ENCODE peak calls at places on chromosomes 4 and X, in six cellular contexts. One of them, this sample, is unnamed.

GRCh38 chrX:124268099-124268498 is 64.4 kb upstream of the TEX13D start:
- DNase-seq in endothelial cell of umbilical vein: no peak
- DNase-seq in stomach: no peak
- DNase-seq in prostate gland: no peak
- DNase-seq in breast epithelium: no peak
- DNase-seq in sigmoid colon: no peak
- DNase-seq in this sample: no peak

GRCh38 chr4:74217365-74217764 is 59.4 kb downstream of the MTHFD2L start:
- DNase-seq in endothelial cell of umbilical vein: peak
- DNase-seq in stomach: no peak
- DNase-seq in prostate gland: no peak
- DNase-seq in breast epithelium: no peak
- DNase-seq in sigmoid colon: no peak
- DNase-seq in this sample: no peak

GRCh38 chr4:5638316-5638715 is 70.0 kb downstream of the EVC2 start:
- DNase-seq in endothelial cell of umbilical vein: no peak
- DNase-seq in stomach: no peak
- DNase-seq in prostate gland: no peak
- DNase-seq in breast epithelium: no peak
- DNase-seq in sigmoid colon: no peak
- DNase-seq in this sample: no peak

GRCh38 chrX:48890296-48890925 is 7.2 kb downstream of the TIMM17B start:
- DNase-seq in endothelial cell of umbilical vein: no peak
- DNase-seq in stomach: no peak
- DNase-seq in prostate gland: no peak
- DNase-seq in breast epithelium: no peak
- DNase-seq in sigmoid colon: no peak
- DNase-seq in this sample: no peak

GRCh38 chr4:54728342-54728741 is 70.6 kb downstream of the KIT start:
- DNase-seq in endothelial cell of umbilical vein: no peak
- DNase-seq in stomach: no peak
- DNase-seq in prostate gland: no peak
- DNase-seq in breast epithelium: no peak
- DNase-seq in sigmoid colon: no peak
- DNase-seq in this sample: no peak

GRCh38 chr4:135240796-135241195 is 1039.2 kb upstream of the PABPC4L start:
- DNase-seq in endothelial cell of umbilical vein: no peak
- DNase-seq in stomach: no peak
- DNase-seq in prostate gland: no peak
- DNase-seq in breast epithelium: no peak
- DNase-seq in sigmoid colon: no peak
- DNase-seq in this sample: no peak

GRCh38 chrX:53317365-53318069 is 36.1 kb upstream of the IQSEC2 start:
- DNase-seq in endothelial cell of umbilical vein: peak
- DNase-seq in stomach: peak
- DNase-seq in prostate gland: peak
- DNase-seq in breast epithelium: no peak
- DNase-seq in sigmoid colon: peak
- DNase-seq in this sample: no peak

GRCh38 chr4:38795087-38795486 is 9.5 kb downstream of the TLR1 start:
- DNase-seq in endothelial cell of umbilical vein: no peak
- DNase-seq in stomach: no peak
- DNase-seq in prostate gland: no peak
- DNase-seq in breast epithelium: no peak
- DNase-seq in sigmoid colon: no peak
- DNase-seq in this sample: no peak

GRCh38 chrX:53283099-53283498 is 1.7 kb upstream of the IQSEC2 start:
- DNase-seq in endothelial cell of umbilical vein: no peak
- DNase-seq in stomach: no peak
- DNase-seq in prostate gland: no peak
- DNase-seq in breast epithelium: no peak
- DNase-seq in sigmoid colon: no peak
- DNase-seq in this sample: no peak

GRCh38 chr4:73068496-73069337 is 799 bp downstream of the COX18 start:
- DNase-seq in endothelial cell of umbilical vein: peak
- DNase-seq in stomach: no peak
- DNase-seq in prostate gland: no peak
- DNase-seq in breast epithelium: no peak
- DNase-seq in sigmoid colon: no peak
- DNase-seq in this sample: no peak

GRCh38 chr4:825969-826330 is at the start of gene CPLX1:
- DNase-seq in endothelial cell of umbilical vein: no peak
- DNase-seq in stomach: peak
- DNase-seq in prostate gland: no peak
- DNase-seq in breast epithelium: no peak
- DNase-seq in sigmoid colon: no peak
- DNase-seq in this sample: no peak

GRCh38 chr4:164815711-164816110 is 61.3 kb upstream of the APELA start:
- DNase-seq in endothelial cell of umbilical vein: no peak
- DNase-seq in stomach: no peak
- DNase-seq in prostate gland: no peak
- DNase-seq in breast epithelium: no peak
- DNase-seq in sigmoid colon: no peak
- DNase-seq in this sample: no peak

GRCh38 chr4:168811793-168812651 is 198.0 kb downstream of the CBR4 start:
- DNase-seq in endothelial cell of umbilical vein: peak
- DNase-seq in stomach: no peak
- DNase-seq in prostate gland: no peak
- DNase-seq in breast epithelium: no peak
- DNase-seq in sigmoid colon: peak
- DNase-seq in this sample: no peak

GRCh38 chrX:11976663-11977062 is 161.6 kb upstream of the FRMPD4 start:
- DNase-seq in endothelial cell of umbilical vein: no peak
- DNase-seq in stomach: no peak
- DNase-seq in prostate gland: no peak
- DNase-seq in breast epithelium: no peak
- DNase-seq in sigmoid colon: no peak
- DNase-seq in this sample: no peak

GRCh38 chrX:127732709-127733108 is 319.5 kb downstream of the ACTRT1 start:
- DNase-seq in endothelial cell of umbilical vein: no peak
- DNase-seq in stomach: no peak
- DNase-seq in prostate gland: no peak
- DNase-seq in breast epithelium: no peak
- DNase-seq in sigmoid colon: no peak
- DNase-seq in this sample: no peak

GRCh38 chr4:32161382-32161781 is 1441.2 kb downstream of the PCDH7 start:
- DNase-seq in endothelial cell of umbilical vein: no peak
- DNase-seq in stomach: no peak
- DNase-seq in prostate gland: no peak
- DNase-seq in breast epithelium: no peak
- DNase-seq in sigmoid colon: no peak
- DNase-seq in this sample: no peak

GRCh38 chr4:81215219-81215892 is at the start of gene PRKG2:
- DNase-seq in endothelial cell of umbilical vein: no peak
- DNase-seq in stomach: no peak
- DNase-seq in prostate gland: no peak
- DNase-seq in breast epithelium: no peak
- DNase-seq in sigmoid colon: no peak
- DNase-seq in this sample: no peak

GRCh38 chr4:105061720-105062119 is 85.0 kb upstream of the TET2 start:
- DNase-seq in endothelial cell of umbilical vein: no peak
- DNase-seq in stomach: no peak
- DNase-seq in prostate gland: no peak
- DNase-seq in breast epithelium: no peak
- DNase-seq in sigmoid colon: no peak
- DNase-seq in this sample: no peak
- H3K27ac ChIP-seq in endothelial cell of umbilical vein: no peak
- H3K27ac ChIP-seq in stomach: peak
- H3K27ac ChIP-seq in prostate gland: no peak
- H3K27ac ChIP-seq in breast epithelium: no peak
- H3K27ac ChIP-seq in sigmoid colon: no peak
- H3K27ac ChIP-seq in this sample: no peak

DNA sequence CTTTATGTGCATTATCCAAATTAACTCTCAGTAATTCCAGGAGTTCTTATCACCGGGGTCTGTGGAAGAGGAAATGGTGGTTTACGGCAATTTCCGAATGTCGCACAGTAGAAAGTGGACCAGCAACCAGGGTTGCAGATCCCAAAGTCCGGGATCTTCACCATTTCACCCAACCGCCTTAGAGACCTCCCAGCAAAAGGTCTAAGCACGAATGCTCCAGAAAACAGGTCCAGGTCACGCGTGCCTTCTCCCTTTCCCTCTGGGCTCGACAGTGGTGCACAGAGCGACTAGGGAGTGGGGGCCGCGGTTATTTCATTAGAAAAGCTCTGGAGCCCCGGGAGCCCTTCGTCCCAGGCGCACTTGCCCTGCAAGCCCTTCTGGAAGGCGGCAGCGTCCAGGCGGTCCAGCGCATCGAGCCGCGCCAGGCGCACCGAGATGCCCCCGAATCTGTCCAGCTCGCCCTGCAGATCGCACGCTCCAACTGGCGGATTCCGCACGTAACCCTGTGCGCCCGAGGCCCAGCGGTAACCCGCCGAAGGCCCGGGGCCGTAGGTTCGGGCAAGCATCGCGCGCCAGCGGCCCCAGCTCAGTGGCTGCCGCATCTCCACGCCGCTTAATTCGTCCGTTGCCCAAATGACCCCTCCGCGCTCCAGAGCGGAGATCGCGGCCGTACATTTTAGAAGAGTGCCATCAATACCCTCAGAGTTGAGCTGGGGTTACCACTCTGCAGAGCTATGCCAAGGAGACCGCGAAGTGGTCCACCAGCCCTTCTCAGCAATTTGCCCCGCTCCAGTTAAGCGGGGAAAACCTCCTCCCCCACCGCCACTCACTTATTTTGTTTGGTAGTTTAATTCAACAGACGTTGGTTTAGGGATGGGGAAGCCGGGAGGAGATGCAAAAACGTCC is at the start of gene NUDT6:
- DNase-seq in endothelial cell of umbilical vein: peak
- DNase-seq in stomach: peak
- DNase-seq in prostate gland: peak
- DNase-seq in breast epithelium: peak
- DNase-seq in sigmoid colon: peak
- DNase-seq in this sample: peak
- TF ChIP-seq POLR2A in endothelial cell of umbilical vein: peak
- TF ChIP-seq POLR2A in stomach: no peak
- TF ChIP-seq POLR2A in prostate gland: no peak
- TF ChIP-seq POLR2A in breast epithelium: no peak
- TF ChIP-seq POLR2A in sigmoid colon: no peak
- TF ChIP-seq POLR2A in this sample: no peak

GRCh38 chr4:112274959-112275358 is 10.7 kb downstream of the TIFA start:
- DNase-seq in endothelial cell of umbilical vein: no peak
- DNase-seq in stomach: no peak
- DNase-seq in prostate gland: no peak
- DNase-seq in breast epithelium: no peak
- DNase-seq in sigmoid colon: no peak
- DNase-seq in this sample: no peak
- TF ChIP-seq POLR2AphosphoS5 in endothelial cell of umbilical vein: no peak
- TF ChIP-seq POLR2AphosphoS5 in stomach: no peak
- TF ChIP-seq POLR2AphosphoS5 in prostate gland: no peak
- TF ChIP-seq POLR2AphosphoS5 in breast epithelium: no peak
- TF ChIP-seq POLR2AphosphoS5 in sigmoid colon: no peak
- TF ChIP-seq POLR2AphosphoS5 in this sample: no peak

GRCh38 chrX:107823456-107823855 is 2.2 kb upstream of the MID2 start:
- DNase-seq in endothelial cell of umbilical vein: peak
- DNase-seq in stomach: no peak
- DNase-seq in prostate gland: no peak
- DNase-seq in breast epithelium: no peak
- DNase-seq in sigmoid colon: no peak
- DNase-seq in this sample: no peak

GRCh38 chrX:107827852-107828251 is 2.2 kb downstream of the MID2 start:
- DNase-seq in endothelial cell of umbilical vein: no peak
- DNase-seq in stomach: no peak
- DNase-seq in prostate gland: no peak
- DNase-seq in breast epithelium: no peak
- DNase-seq in sigmoid colon: no peak
- DNase-seq in this sample: no peak

GRCh38 chrX:107827137-107827831 is 1.6 kb downstream of the MID2 start:
- DNase-seq in endothelial cell of umbilical vein: peak
- DNase-seq in stomach: no peak
- DNase-seq in prostate gland: no peak
- DNase-seq in breast epithelium: no peak
- DNase-seq in sigmoid colon: no peak
- DNase-seq in this sample: no peak

GRCh38 chrX:107825698-107826285 is at the start of gene MID2:
- DNase-seq in endothelial cell of umbilical vein: peak
- DNase-seq in stomach: peak
- DNase-seq in prostate gland: peak
- DNase-seq in breast epithelium: peak
- DNase-seq in sigmoid colon: peak
- DNase-seq in this sample: peak

GRCh38 chrX:107826286-107827136 is 845 bp downstream of the MID2 start:
- DNase-seq in endothelial cell of umbilical vein: peak
- DNase-seq in stomach: peak
- DNase-seq in prostate gland: peak
- DNase-seq in breast epithelium: peak
- DNase-seq in sigmoid colon: peak
- DNase-seq in this sample: no peak
- H3K27ac ChIP-seq in endothelial cell of umbilical vein: peak
- H3K27ac ChIP-seq in stomach: peak
- H3K27ac ChIP-seq in prostate gland: peak
- H3K27ac ChIP-seq in breast epithelium: peak
- H3K27ac ChIP-seq in sigmoid colon: peak
- H3K27ac ChIP-seq in this sample: peak

DNA sequence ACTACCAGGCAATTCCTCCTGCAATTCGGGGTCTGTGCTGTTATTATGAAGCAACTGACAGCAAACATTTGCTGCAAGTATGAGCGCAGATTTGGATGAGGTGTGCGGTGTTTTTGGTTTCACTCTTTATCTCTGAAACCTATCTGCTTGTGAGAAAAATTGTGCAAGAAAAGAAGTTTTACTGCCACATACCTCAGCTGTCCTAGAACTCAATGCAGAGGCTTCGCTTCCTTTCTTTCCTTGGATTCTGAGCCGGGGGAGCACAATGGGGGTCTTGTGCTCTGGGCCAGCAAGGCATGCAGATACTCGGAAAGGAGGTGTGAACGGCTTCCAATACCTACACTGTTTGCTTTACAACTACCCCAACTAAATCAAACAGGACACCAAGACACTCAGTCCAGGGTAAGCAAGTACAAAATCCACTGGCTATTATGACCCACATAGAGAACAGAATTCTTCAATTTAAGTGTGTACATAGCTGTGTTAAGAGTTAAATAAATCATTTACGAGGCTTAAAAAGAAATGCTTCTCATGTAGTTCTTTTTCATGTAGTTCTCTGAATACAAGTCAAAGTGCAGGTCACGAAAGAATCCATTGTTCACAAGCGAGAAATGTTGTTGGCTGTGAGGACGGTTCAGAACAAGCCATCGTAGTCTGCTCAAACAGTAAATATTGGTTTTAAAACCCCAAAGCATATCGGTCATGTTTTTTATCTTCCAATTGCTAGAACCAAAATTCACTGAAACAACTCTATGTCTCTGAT is 1.1 kb downstream of the SORBS2 start:
- DNase-seq in endothelial cell of umbilical vein: no peak
- DNase-seq in stomach: no peak
- DNase-seq in prostate gland: no peak
- DNase-seq in breast epithelium: no peak
- DNase-seq in sigmoid colon: no peak
- DNase-seq in this sample: no peak
- TF ChIP-seq POLR2A in endothelial cell of umbilical vein: no peak
- TF ChIP-seq POLR2A in stomach: no peak
- TF ChIP-seq POLR2A in prostate gland: no peak
- TF ChIP-seq POLR2A in breast epithelium: no peak
- TF ChIP-seq POLR2A in sigmoid colon: no peak
- TF ChIP-seq POLR2A in this sample: no peak